ENCODE peak calls at places on chromosome 1, in seven cellular contexts. Z is A549; T is NCI-H1417; F is BJ; R is iPS-NIHi11; S is NCI-H2081; V is activated CD8-positive, alpha-beta memory T cell treated with anti-CD3 and anti-CD28 coated beads, Interleukin-2, amount 10 ng/mL, durations not matched to agents 7 days and 5 days. G is an unnamed sample.

GRCh38 chr1:235714205-235714897 is 64.8 kb upstream of the GNG4 start:
- DNase-seq in Z (no peak), T (peak; percentile 60), F (no peak), R (no peak), S (peak; percentile 81), V (no peak), G (no peak)

GRCh38 chr1:119419109-119419508 is 4.2 kb downstream of the HSD3B2 start:
- DNase-seq in Z (no peak), T (no peak), F (no peak), R (no peak), S (no peak), V (no peak), G (no peak)

GRCh38 chr1:111878096-111878495 is 111.4 kb downstream of the KCND3 start:
- DNase-seq in Z (no peak), T (no peak), F (no peak), R (no peak), S (no peak), V (no peak), G (no peak)

GRCh38 chr1:7953850-7954609 is 7.5 kb upstream of the PARK7 start:
- DNase-seq in Z (peak; percentile 76), T (peak; percentile 69), F (peak; percentile 22), R (peak; percentile 63), S (peak; percentile 56), V (peak; percentile 94), G (peak; percentile 100)

GRCh38 chr1:38274974-38275373 is 228.4 kb upstream of the POU3F1 start:
- DNase-seq in Z (no peak), T (no peak), F (no peak), R (no peak), S (no peak), V (no peak), G (no peak)

GRCh38 chr1:83033682-83034081 is 965.2 kb downstream of the TTLL7 start:
- DNase-seq in Z (no peak), T (no peak), F (no peak), R (no peak), S (no peak), V (no peak), G (no peak)

GRCh38 chr1:154347961-154348360 is 22.6 kb downstream of the ATP8B2 start:
- DNase-seq in Z (no peak), T (no peak), F (no peak), R (no peak), S (no peak), V (no peak), G (no peak)

GRCh38 chr1:30822966-30823581 is 65.5 kb upstream of the LAPTM5 start:
- DNase-seq in Z (no peak), T (no peak), F (no peak), R (no peak), S (no peak), V (peak; percentile 43), G (no peak)

GRCh38 chr1:24481098-24481497 is 21.5 kb upstream of the RCAN3 start:
- DNase-seq in Z (no peak), T (no peak), F (no peak), R (peak; percentile 33), S (no peak), V (peak; percentile 70), G (no peak)

GRCh38 chr1:33640114-33640660 is 167.7 kb downstream of the ZSCAN20 start:
- DNase-seq in Z (no peak), T (no peak), F (no peak), R (no peak), S (no peak), V (no peak), G (no peak)

GRCh38 chr1:12158362-12159092 is 8.3 kb upstream of the TNFRSF1B start:
- DNase-seq in Z (no peak), T (no peak), F (no peak), R (no peak), S (no peak), V (no peak), G (no peak)

GRCh38 chr1:234875328-234875952 is 253.2 kb downstream of the TOMM20 start:
- DNase-seq in Z (no peak), T (no peak), F (no peak), R (no peak), S (no peak), V (no peak), G (no peak)

GRCh38 chr1:216532399-216532798 is 109.2 kb upstream of the USH2A start:
- DNase-seq in Z (no peak), T (peak; percentile 68), F (no peak), R (no peak), S (peak; percentile 54), V (no peak), G (no peak)

GRCh38 chr1:149844096-149844495 is 55.3 kb upstream of the BOLA1 start:
- DNase-seq in Z (peak; percentile 15), T (no peak), F (no peak), R (no peak), S (no peak), V (peak; percentile 47), G (no peak)

GRCh38 chr1:228222548-228222947 is 14.7 kb downstream of the OBSCN start:
- DNase-seq in Z (no peak), T (no peak), F (no peak), R (no peak), S (no peak), V (no peak), G (no peak)

GRCh38 chr1:70840260-70840953 is 207.2 kb downstream of the PTGER3 start:
- DNase-seq in Z (no peak), T (no peak), F (peak; percentile 16), R (no peak), S (no peak), V (no peak), G (no peak)

GRCh38 chr1:231973840-231974239 is 347.2 kb downstream of the DISC1 start:
- DNase-seq in Z (no peak), T (no peak), F (no peak), R (no peak), S (no peak), V (peak; percentile 45), G (no peak)

GRCh38 chr1:59177756-59178155 is 119.1 kb upstream of the FGGY start:
- DNase-seq in Z (no peak), T (no peak), F (no peak), R (no peak), S (no peak), V (no peak), G (no peak)

GRCh38 chr1:71377886-71378285 is 297.1 kb upstream of the ZRANB2 start:
- DNase-seq in Z (no peak), T (no peak), F (no peak), R (no peak), S (no peak), V (no peak), G (peak; percentile 11)

GRCh38 chr1:31703431-31704260 is at the start of gene COL16A1:
- DNase-seq in Z (no peak), T (peak; percentile 10), F (no peak), R (peak; percentile 89), S (peak; percentile 34), V (no peak), G (no peak)

GRCh38 chr1:186195377-186195931 is 179.6 kb downstream of the TPR start:
- DNase-seq in Z (no peak), T (no peak), F (no peak), R (no peak), S (no peak), V (no peak), G (peak; percentile 93)

GRCh38 chr1:88016947-88017346 is 667.1 kb upstream of the PKN2 start:
- DNase-seq in Z (no peak), T (no peak), F (no peak), R (peak; percentile 21), S (no peak), V (no peak), G (no peak)

GRCh38 chr1:85847356-85847755 is 139.1 kb upstream of the ZNHIT6 start:
- DNase-seq in Z (no peak), T (no peak), F (no peak), R (no peak), S (no peak), V (no peak), G (no peak)

GRCh38 chr1:41360074-41361027 is 883 bp upstream of the FOXO6 start:
- DNase-seq in Z (no peak), T (no peak), F (no peak), R (peak; percentile 50), S (no peak), V (no peak), G (no peak)

GRCh38 chr1:207917086-207917485 is 6.2 kb upstream of the CD34 start:
- DNase-seq in Z (no peak), T (no peak), F (no peak), R (no peak), S (no peak), V (no peak), G (no peak)

GRCh38 chr1:236604218-236605029 is at the start of gene HEATR1:
- DNase-seq in Z (peak; percentile 85), T (peak; percentile 92), F (peak; percentile 78), R (peak; percentile 89), S (peak; percentile 96), V (peak; percentile 91), G (peak; percentile 97)